ENCODE peak calls at places on chromosome 21, in ten cellular contexts. One of them, this sample, is unnamed.

GRCh38 chr21:34762761-34763160 is 94.0 kb downstream of the CLIC6 start:
- DNase-seq in NCI-H460: no peak
- DNase-seq in activated T-cell treated with anti-CD3 and anti-CD28 coated beads, Interleukin-2, amount 50 U/mL, for 4 hours: no peak
- DNase-seq in left cardiac atrium: no peak
- DNase-seq in HT1080: no peak
- DNase-seq in stimulated activated CD8-positive, alpha-beta memory T cell treated with anti-CD3 and anti-CD28 coated beads, Interleukin-15, amount 100 ng/mL, for 1 hour: no peak
- DNase-seq in psoas muscle: no peak
- DNase-seq in EL: peak
- DNase-seq in neural crest cell: no peak
- DNase-seq in adrenal gland: no peak
- DNase-seq in this sample: peak

GRCh38 chr21:36694041-36694515 is 4.8 kb upstream of the SIM2 start:
- DNase-seq in left cardiac atrium: no peak
- DNase-seq in activated T-cell treated with anti-CD3 and anti-CD28 coated beads, Interleukin-2, amount 50 U/mL, for 4 hours: no peak
- DNase-seq in neural crest cell: peak
- DNase-seq in adrenal gland: no peak
- DNase-seq in NCI-H460: no peak
- DNase-seq in HT1080: no peak
- DNase-seq in stimulated activated CD8-positive, alpha-beta memory T cell treated with anti-CD3 and anti-CD28 coated beads, Interleukin-15, amount 100 ng/mL, for 1 hour: no peak
- DNase-seq in psoas muscle: no peak
- DNase-seq in EL: peak
- DNase-seq in this sample: no peak

GRCh38 chr21:25837545-25838263 is 102.9 kb downstream of the GABPA start:
- DNase-seq in activated T-cell treated with anti-CD3 and anti-CD28 coated beads, Interleukin-2, amount 50 U/mL, for 4 hours: no peak
- DNase-seq in stimulated activated CD8-positive, alpha-beta memory T cell treated with anti-CD3 and anti-CD28 coated beads, Interleukin-15, amount 100 ng/mL, for 1 hour: no peak
- DNase-seq in psoas muscle: no peak
- DNase-seq in adrenal gland: no peak
- DNase-seq in EL: peak
- DNase-seq in NCI-H460: no peak
- DNase-seq in left cardiac atrium: no peak
- DNase-seq in neural crest cell: no peak
- DNase-seq in HT1080: peak
- DNase-seq in this sample: peak

GRCh38 chr21:32189688-32190483 is 89.0 kb downstream of the MIS18A start:
- DNase-seq in neural crest cell: no peak
- DNase-seq in left cardiac atrium: no peak
- DNase-seq in activated T-cell treated with anti-CD3 and anti-CD28 coated beads, Interleukin-2, amount 50 U/mL, for 4 hours: no peak
- DNase-seq in psoas muscle: no peak
- DNase-seq in HT1080: no peak
- DNase-seq in EL: no peak
- DNase-seq in NCI-H460: no peak
- DNase-seq in stimulated activated CD8-positive, alpha-beta memory T cell treated with anti-CD3 and anti-CD28 coated beads, Interleukin-15, amount 100 ng/mL, for 1 hour: no peak
- DNase-seq in adrenal gland: no peak
- DNase-seq in this sample: no peak

GRCh38 chr21:35641271-35642016 is 418.9 kb downstream of the SETD4 start:
- DNase-seq in left cardiac atrium: no peak
- DNase-seq in psoas muscle: no peak
- DNase-seq in neural crest cell: no peak
- DNase-seq in activated T-cell treated with anti-CD3 and anti-CD28 coated beads, Interleukin-2, amount 50 U/mL, for 4 hours: no peak
- DNase-seq in stimulated activated CD8-positive, alpha-beta memory T cell treated with anti-CD3 and anti-CD28 coated beads, Interleukin-15, amount 100 ng/mL, for 1 hour: no peak
- DNase-seq in EL: peak
- DNase-seq in NCI-H460: no peak
- DNase-seq in HT1080: no peak
- DNase-seq in adrenal gland: no peak
- DNase-seq in this sample: peak

GRCh38 chr21:27674037-27674436 is 707.1 kb upstream of the ADAMTS5 start:
- DNase-seq in stimulated activated CD8-positive, alpha-beta memory T cell treated with anti-CD3 and anti-CD28 coated beads, Interleukin-15, amount 100 ng/mL, for 1 hour: no peak
- DNase-seq in HT1080: peak
- DNase-seq in neural crest cell: no peak
- DNase-seq in left cardiac atrium: no peak
- DNase-seq in activated T-cell treated with anti-CD3 and anti-CD28 coated beads, Interleukin-2, amount 50 U/mL, for 4 hours: no peak
- DNase-seq in psoas muscle: no peak
- DNase-seq in EL: peak
- DNase-seq in NCI-H460: no peak
- DNase-seq in adrenal gland: no peak
- DNase-seq in this sample: peak

GRCh38 chr21:14583629-14584251 is 37.6 kb upstream of the SAMSN1 start:
- DNase-seq in psoas muscle: no peak
- DNase-seq in left cardiac atrium: no peak
- DNase-seq in adrenal gland: no peak
- DNase-seq in stimulated activated CD8-positive, alpha-beta memory T cell treated with anti-CD3 and anti-CD28 coated beads, Interleukin-15, amount 100 ng/mL, for 1 hour: no peak
- DNase-seq in HT1080: no peak
- DNase-seq in neural crest cell: no peak
- DNase-seq in EL: no peak
- DNase-seq in NCI-H460: no peak
- DNase-seq in activated T-cell treated with anti-CD3 and anti-CD28 coated beads, Interleukin-2, amount 50 U/mL, for 4 hours: no peak
- DNase-seq in this sample: no peak

GRCh38 chr21:42846221-42846620 is 33.1 kb downstream of the WDR4 start:
- DNase-seq in activated T-cell treated with anti-CD3 and anti-CD28 coated beads, Interleukin-2, amount 50 U/mL, for 4 hours: peak
- DNase-seq in HT1080: no peak
- DNase-seq in stimulated activated CD8-positive, alpha-beta memory T cell treated with anti-CD3 and anti-CD28 coated beads, Interleukin-15, amount 100 ng/mL, for 1 hour: no peak
- DNase-seq in neural crest cell: no peak
- DNase-seq in adrenal gland: peak
- DNase-seq in EL: no peak
- DNase-seq in NCI-H460: no peak
- DNase-seq in psoas muscle: no peak
- DNase-seq in left cardiac atrium: no peak
- DNase-seq in this sample: no peak

GRCh38 chr21:32371913-32372314 is 20.9 kb downstream of the URB1 start:
- DNase-seq in EL: peak
- DNase-seq in stimulated activated CD8-positive, alpha-beta memory T cell treated with anti-CD3 and anti-CD28 coated beads, Interleukin-15, amount 100 ng/mL, for 1 hour: no peak
- DNase-seq in neural crest cell: no peak
- DNase-seq in adrenal gland: peak
- DNase-seq in left cardiac atrium: no peak
- DNase-seq in activated T-cell treated with anti-CD3 and anti-CD28 coated beads, Interleukin-2, amount 50 U/mL, for 4 hours: no peak
- DNase-seq in psoas muscle: no peak
- DNase-seq in HT1080: peak
- DNase-seq in NCI-H460: peak
- DNase-seq in this sample: peak

GRCh38 chr21:44708866-44709425 is 2.4 kb downstream of the TSPEAR start:
- DNase-seq in adrenal gland: no peak
- DNase-seq in psoas muscle: no peak
- DNase-seq in stimulated activated CD8-positive, alpha-beta memory T cell treated with anti-CD3 and anti-CD28 coated beads, Interleukin-15, amount 100 ng/mL, for 1 hour: no peak
- DNase-seq in HT1080: no peak
- DNase-seq in neural crest cell: no peak
- DNase-seq in NCI-H460: no peak
- DNase-seq in left cardiac atrium: no peak
- DNase-seq in EL: no peak
- DNase-seq in activated T-cell treated with anti-CD3 and anti-CD28 coated beads, Interleukin-2, amount 50 U/mL, for 4 hours: no peak
- DNase-seq in this sample: no peak

GRCh38 chr21:36799869-36800268 is 101.0 kb downstream of the SIM2 start:
- DNase-seq in HT1080: no peak
- DNase-seq in activated T-cell treated with anti-CD3 and anti-CD28 coated beads, Interleukin-2, amount 50 U/mL, for 4 hours: no peak
- DNase-seq in NCI-H460: no peak
- DNase-seq in neural crest cell: no peak
- DNase-seq in left cardiac atrium: no peak
- DNase-seq in adrenal gland: no peak
- DNase-seq in stimulated activated CD8-positive, alpha-beta memory T cell treated with anti-CD3 and anti-CD28 coated beads, Interleukin-15, amount 100 ng/mL, for 1 hour: no peak
- DNase-seq in EL: no peak
- DNase-seq in psoas muscle: no peak
- DNase-seq in this sample: no peak

GRCh38 chr21:45736705-45737484 is 93.4 kb downstream of the PCBP3 start:
- DNase-seq in NCI-H460: no peak
- DNase-seq in neural crest cell: no peak
- DNase-seq in activated T-cell treated with anti-CD3 and anti-CD28 coated beads, Interleukin-2, amount 50 U/mL, for 4 hours: no peak
- DNase-seq in HT1080: no peak
- DNase-seq in psoas muscle: no peak
- DNase-seq in EL: no peak
- DNase-seq in adrenal gland: no peak
- DNase-seq in stimulated activated CD8-positive, alpha-beta memory T cell treated with anti-CD3 and anti-CD28 coated beads, Interleukin-15, amount 100 ng/mL, for 1 hour: no peak
- DNase-seq in left cardiac atrium: no peak
- DNase-seq in this sample: no peak

GRCh38 chr21:41883582-41883981 is 4.4 kb upstream of the PRDM15 start:
- DNase-seq in psoas muscle: no peak
- DNase-seq in NCI-H460: no peak
- DNase-seq in neural crest cell: no peak
- DNase-seq in stimulated activated CD8-positive, alpha-beta memory T cell treated with anti-CD3 and anti-CD28 coated beads, Interleukin-15, amount 100 ng/mL, for 1 hour: no peak
- DNase-seq in HT1080: no peak
- DNase-seq in left cardiac atrium: no peak
- DNase-seq in EL: no peak
- DNase-seq in adrenal gland: no peak
- DNase-seq in activated T-cell treated with anti-CD3 and anti-CD28 coated beads, Interleukin-2, amount 50 U/mL, for 4 hours: no peak
- DNase-seq in this sample: no peak

GRCh38 chr21:32921632-32922230 is 104.0 kb upstream of the OLIG2 start:
- DNase-seq in neural crest cell: peak
- DNase-seq in left cardiac atrium: no peak
- DNase-seq in EL: peak
- DNase-seq in psoas muscle: peak
- DNase-seq in NCI-H460: no peak
- DNase-seq in adrenal gland: no peak
- DNase-seq in HT1080: no peak
- DNase-seq in stimulated activated CD8-positive, alpha-beta memory T cell treated with anti-CD3 and anti-CD28 coated beads, Interleukin-15, amount 100 ng/mL, for 1 hour: no peak
- DNase-seq in activated T-cell treated with anti-CD3 and anti-CD28 coated beads, Interleukin-2, amount 50 U/mL, for 4 hours: peak
- DNase-seq in this sample: no peak

GRCh38 chr21:40685121-40685630 is 161.8 kb downstream of the DSCAM start:
- DNase-seq in EL: no peak
- DNase-seq in psoas muscle: no peak
- DNase-seq in stimulated activated CD8-positive, alpha-beta memory T cell treated with anti-CD3 and anti-CD28 coated beads, Interleukin-15, amount 100 ng/mL, for 1 hour: no peak
- DNase-seq in activated T-cell treated with anti-CD3 and anti-CD28 coated beads, Interleukin-2, amount 50 U/mL, for 4 hours: no peak
- DNase-seq in NCI-H460: no peak
- DNase-seq in neural crest cell: no peak
- DNase-seq in left cardiac atrium: no peak
- DNase-seq in HT1080: no peak
- DNase-seq in adrenal gland: no peak
- DNase-seq in this sample: no peak

GRCh38 chr21:39176312-39176711 is 6.9 kb downstream of the PSMG1 start:
- DNase-seq in adrenal gland: no peak
- DNase-seq in left cardiac atrium: no peak
- DNase-seq in neural crest cell: no peak
- DNase-seq in EL: no peak
- DNase-seq in HT1080: no peak
- DNase-seq in stimulated activated CD8-positive, alpha-beta memory T cell treated with anti-CD3 and anti-CD28 coated beads, Interleukin-15, amount 100 ng/mL, for 1 hour: no peak
- DNase-seq in activated T-cell treated with anti-CD3 and anti-CD28 coated beads, Interleukin-2, amount 50 U/mL, for 4 hours: no peak
- DNase-seq in psoas muscle: no peak
- DNase-seq in NCI-H460: no peak
- DNase-seq in this sample: no peak

GRCh38 chr21:41345934-41346685 is 15.7 kb upstream of the MX2 start:
- DNase-seq in NCI-H460: no peak
- DNase-seq in neural crest cell: no peak
- DNase-seq in activated T-cell treated with anti-CD3 and anti-CD28 coated beads, Interleukin-2, amount 50 U/mL, for 4 hours: no peak
- DNase-seq in HT1080: no peak
- DNase-seq in EL: no peak
- DNase-seq in adrenal gland: no peak
- DNase-seq in psoas muscle: no peak
- DNase-seq in stimulated activated CD8-positive, alpha-beta memory T cell treated with anti-CD3 and anti-CD28 coated beads, Interleukin-15, amount 100 ng/mL, for 1 hour: no peak
- DNase-seq in left cardiac atrium: no peak
- DNase-seq in this sample: no peak

GRCh38 chr21:32207096-32207716 is 71.6 kb downstream of the MIS18A start:
- DNase-seq in NCI-H460: no peak
- DNase-seq in left cardiac atrium: no peak
- DNase-seq in neural crest cell: no peak
- DNase-seq in HT1080: no peak
- DNase-seq in stimulated activated CD8-positive, alpha-beta memory T cell treated with anti-CD3 and anti-CD28 coated beads, Interleukin-15, amount 100 ng/mL, for 1 hour: no peak
- DNase-seq in psoas muscle: no peak
- DNase-seq in adrenal gland: peak
- DNase-seq in activated T-cell treated with anti-CD3 and anti-CD28 coated beads, Interleukin-2, amount 50 U/mL, for 4 hours: no peak
- DNase-seq in EL: no peak
- DNase-seq in this sample: no peak

GRCh38 chr21:31895069-31895851 is 22.4 kb downstream of the HUNK start:
- DNase-seq in psoas muscle: no peak
- DNase-seq in neural crest cell: no peak
- DNase-seq in HT1080: no peak
- DNase-seq in stimulated activated CD8-positive, alpha-beta memory T cell treated with anti-CD3 and anti-CD28 coated beads, Interleukin-15, amount 100 ng/mL, for 1 hour: no peak
- DNase-seq in left cardiac atrium: no peak
- DNase-seq in activated T-cell treated with anti-CD3 and anti-CD28 coated beads, Interleukin-2, amount 50 U/mL, for 4 hours: no peak
- DNase-seq in EL: no peak
- DNase-seq in NCI-H460: no peak
- DNase-seq in adrenal gland: peak
- DNase-seq in this sample: no peak